ENCODE peak calls at places on chromosomes 1 and 21, in eight cellular contexts. P, C, K, D, G, T, S and Z are unnamed samples.

GRCh38 chr1:54982739-54983138 is 2.3 kb downstream of the TMEM61 start:
- DNase-seq in K (peak; percentile 28), T (no peak), P (no peak), C (no peak), D (no peak), S (no peak), G (no peak), Z (no peak)

GRCh38 chr1:246110343-246111219 is 396.5 kb downstream of the SMYD3 start:
- DNase-seq in G (no peak), C (peak; percentile 78), P (peak; percentile 63), D (no peak), S (no peak), K (no peak), T (no peak), Z (no peak)

GRCh38 chr1:186948542-186948941 is 119.8 kb downstream of the PLA2G4A start:
- DNase-seq in D (no peak), G (no peak), T (no peak), P (no peak), S (peak; percentile 100), C (no peak), K (no peak), Z (no peak)

GRCh38 chr1:52240592-52240991 is 98.7 kb downstream of the ZFYVE9 start:
- DNase-seq in G (no peak), D (no peak), P (no peak), T (no peak), S (peak; percentile 55), K (no peak), C (no peak), Z (no peak)

GRCh38 chr1:97936976-97937375 is 16.1 kb upstream of the DPYD start:
- DNase-seq in K (no peak), S (no peak), T (no peak), P (no peak), C (no peak), G (no peak), D (no peak), Z (no peak)

GRCh38 chr1:62341120-62341519 is 21.9 kb upstream of the KANK4 start:
- DNase-seq in D (no peak), T (no peak), G (no peak), K (no peak), P (no peak), S (no peak), C (no peak), Z (no peak)

GRCh38 chr1:234320549-234320948 is 52.7 kb upstream of the COA6 start:
- DNase-seq in K (no peak), D (no peak), S (no peak), T (no peak), P (no peak), G (no peak), C (no peak), Z (no peak)

GRCh38 chr1:242449211-242449610 is 75.3 kb downstream of the PLD5 start:
- DNase-seq in K (no peak), C (no peak), D (no peak), P (no peak), S (no peak), G (no peak), T (no peak), Z (no peak)

GRCh38 chr1:215517441-215517891 is 49.6 kb upstream of the KCTD3 start:
- DNase-seq in S (peak; percentile 28), C (peak; percentile 91), K (peak; percentile 13), D (no peak), G (no peak), P (peak; percentile 28), T (no peak), Z (no peak)

GRCh38 chr1:65581120-65581519 is 160.7 kb downstream of the LEPR start:
- DNase-seq in T (no peak), S (peak; percentile 36), P (no peak), C (no peak), G (no peak), K (no peak), D (no peak), Z (no peak)

GRCh38 chr1:157363660-157364140 is 188.6 kb downstream of the FCRL5 start:
- DNase-seq in C (peak; percentile 22), P (peak; percentile 52), K (peak; percentile 42), G (no peak), T (peak; percentile 50), D (peak; percentile 52), S (peak; percentile 45), Z (peak; percentile 30)

GRCh38 chr21:17660449-17660848 is 47.7 kb upstream of the BTG3 start:
- DNase-seq in C (no peak), P (peak; percentile 9), K (no peak), T (no peak), D (no peak), G (no peak), S (no peak), Z (no peak)

GRCh38 chr1:30382496-30382895 is 340.9 kb downstream of the MATN1 start:
- DNase-seq in S (no peak), T (no peak), P (no peak), K (no peak), C (no peak), D (no peak), G (peak; percentile 25), Z (no peak)

GRCh38 chr1:113517346-113517745 is 127.0 kb downstream of the MAGI3 start:
- DNase-seq in P (no peak), C (no peak), K (no peak), T (no peak), D (no peak), G (no peak), S (no peak), Z (no peak)

DNA sequence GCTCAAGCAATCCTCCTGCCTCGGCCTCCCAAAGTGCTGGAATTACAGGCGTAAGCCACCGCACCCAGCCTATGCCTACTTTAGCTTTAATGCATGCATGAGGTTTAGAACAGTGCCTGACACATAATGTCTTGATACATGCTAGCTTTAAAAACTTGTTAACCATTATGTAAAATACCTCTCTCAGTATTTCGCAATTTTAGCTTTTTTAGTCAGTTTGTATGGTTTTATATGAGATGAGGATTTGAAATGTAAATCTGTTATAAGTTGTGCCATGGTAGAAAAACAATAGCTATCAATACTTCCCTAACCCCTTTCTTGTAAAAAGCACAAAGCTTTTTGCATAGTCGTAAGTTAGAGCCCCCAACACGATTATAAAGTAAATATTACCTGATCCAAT is 4.7 kb upstream of the AKNAD1 start:
- DNase-seq in P (no peak), K (no peak), D (no peak), T (no peak), S (no peak), C (no peak), G (no peak), Z (no peak)
- TF ChIP-seq CTCF in P (no peak), K (no peak), D (no peak), T (no peak), S (no peak), C (no peak), G (no peak), Z (no peak)

GRCh38 chr1:110340207-110340468 is 961 bp downstream of the RBM15 start:
- DNase-seq in K (no peak), P (no peak), T (no peak), C (no peak), G (no peak), D (no peak), S (no peak), Z (no peak)

GRCh38 chr1:110343249-110343648 is 4.1 kb downstream of the RBM15 start:
- DNase-seq in P (no peak), D (no peak), S (no peak), T (no peak), G (no peak), C (no peak), K (no peak), Z (no peak)

GRCh38 chr1:110339427-110340206 is 440 bp downstream of the RBM15 start:
- DNase-seq in C (peak; percentile 54), P (peak; percentile 30), G (no peak), K (no peak), D (peak; percentile 51), T (peak; percentile 65), S (peak; percentile 61), Z (peak; percentile 72)

GRCh38 chr1:110341872-110342331 is 2.7 kb downstream of the RBM15 start:
- DNase-seq in P (no peak), D (no peak), T (no peak), K (no peak), G (no peak), S (no peak), C (no peak), Z (no peak)

DNA sequence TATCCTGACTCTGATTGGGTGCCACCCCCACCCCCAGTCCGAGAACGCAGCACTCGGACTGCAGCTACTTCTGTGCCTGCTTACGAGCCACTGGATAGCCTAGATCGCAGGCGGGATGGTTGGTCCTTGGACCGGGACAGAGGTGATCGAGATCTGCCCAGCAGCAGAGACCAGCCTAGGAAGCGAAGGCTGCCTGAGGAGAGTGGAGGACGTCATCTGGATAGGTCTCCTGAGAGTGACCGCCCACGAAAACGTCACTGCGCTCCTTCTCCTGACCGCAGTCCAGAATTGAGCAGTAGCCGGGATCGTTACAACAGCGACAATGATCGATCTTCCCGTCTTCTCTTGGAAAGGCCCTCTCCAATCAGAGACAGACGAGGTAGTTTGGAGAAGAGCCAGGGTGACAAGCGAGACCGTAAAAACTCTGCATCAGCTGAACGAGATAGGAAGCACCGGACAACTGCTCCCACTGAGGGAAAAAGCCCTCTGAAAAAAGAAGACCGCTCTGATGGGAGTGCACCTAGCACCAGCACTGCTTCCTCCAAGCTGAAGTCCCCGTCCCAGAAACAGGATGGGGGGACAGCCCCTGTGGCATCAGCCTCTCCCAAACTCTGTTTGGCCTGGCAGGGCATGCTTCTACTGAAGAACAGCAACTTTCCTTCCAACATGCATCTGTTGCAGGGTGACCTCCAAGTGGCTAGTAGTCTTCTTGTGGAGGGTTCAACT is 2.1 kb downstream of the RBM15 start:
- DNase-seq in S (no peak), T (no peak), D (no peak), K (no peak), P (no peak), C (no peak), G (no peak), Z (no peak)
- TF ChIP-seq POLR2A in S (no peak), T (no peak), D (no peak), K (no peak), P (no peak), C (no peak), G (no peak), Z (no peak)

GRCh38 chr1:202207292-202207691 is 13.7 kb downstream of the LGR6 start:
- DNase-seq in G (no peak), D (no peak), P (peak; percentile 48), S (peak; percentile 70), C (peak; percentile 73), T (no peak), K (no peak), Z (no peak)
- TF ChIP-seq CTCF in G (no peak), D (no peak), P (no peak), S (peak; percentile 36), C (peak; percentile 22), T (no peak), K (peak; percentile 37), Z (no peak)

GRCh38 chr21:44013380-44014088 is 1.4 kb downstream of the TRAPPC10 start:
- DNase-seq in S (peak; percentile 37), T (no peak), P (no peak), G (no peak), C (peak; percentile 4), K (no peak), D (no peak), Z (peak; percentile 14)

GRCh38 chr21:44012474-44013379 is 618 bp downstream of the TRAPPC10 start:
- DNase-seq in C (peak; percentile 13), S (peak; percentile 24), T (peak; percentile 89), D (peak; percentile 55), G (peak; percentile 90), P (peak; percentile 30), K (no peak), Z (peak; percentile 69)

GRCh38 chr21:44011123-44011773 is 861 bp upstream of the TRAPPC10 start:
- DNase-seq in K (no peak), D (no peak), P (no peak), T (no peak), C (no peak), S (no peak), G (no peak), Z (no peak)

GRCh38 chr21:44010429-44010828 is 1.7 kb upstream of the TRAPPC10 start:
- DNase-seq in D (no peak), C (no peak), K (no peak), P (no peak), G (no peak), T (no peak), S (no peak), Z (no peak)

GRCh38 chr21:44011774-44012473 is at the start of gene TRAPPC10:
- DNase-seq in S (peak; percentile 72), K (peak; percentile 62), P (peak; percentile 80), T (peak; percentile 91), C (peak; percentile 80), G (peak; percentile 89), D (peak; percentile 87), Z (peak; percentile 81)
- TF ChIP-seq POLR2A in S (peak; percentile 90), K (peak; percentile 81), P (peak; percentile 54), T (peak; percentile 93), C (peak; percentile 83), G (peak; percentile 78), D (no peak), Z (peak; percentile 92)